ENCODE peak calls at places on chromosomes 16 and 17, in nine cellular contexts. G is fibroblast of lung; M is activated T-cell treated with anti-CD3 and anti-CD28 coated beads, Interleukin-2, amount 50 U/mL, for 4 hours; D is RCC 7860; H is effector memory CD4-positive, alpha-beta T cell; B is fibroblast of mammary gland; L is A172; P is GM23248; S is EH. F is an unnamed sample.

GRCh38 chr17:48627625-48628510 is 1.7 kb upstream of the HOXB9 start:
- DNase-seq in M (no peak), S (no peak), H (no peak), L (no peak), B (no peak), G (no peak), D (no peak), P (no peak), F (no peak)

GRCh38 chr17:50318551-50319310 is 27.2 kb upstream of the XYLT2 start:
- DNase-seq in L (no peak), G (no peak), B (no peak), P (no peak), H (no peak), M (no peak), D (no peak), S (peak), F (no peak)

GRCh38 chr16:85187447-85187846 is 75.2 kb upstream of the CIBAR2 start:
- DNase-seq in P (no peak), H (no peak), D (no peak), S (no peak), M (no peak), B (no peak), L (no peak), G (no peak), F (no peak)

GRCh38 chr16:89049484-89050118 is 44.1 kb upstream of the ACSF3 start:
- DNase-seq in D (no peak), P (no peak), G (no peak), B (peak), S (no peak), L (no peak), H (no peak), M (no peak), F (peak)

GRCh38 chr17:13212861-13213260 is 195.0 kb upstream of the ELAC2 start:
- DNase-seq in B (no peak), D (no peak), H (no peak), S (no peak), G (no peak), M (no peak), P (no peak), L (no peak), F (no peak)

GRCh38 chr17:67992541-67993152 is 3.6 kb downstream of the C17orf58 start:
- DNase-seq in L (peak), G (peak), B (peak), M (no peak), S (no peak), H (no peak), P (peak), D (no peak), F (no peak)

GRCh38 chr17:4587195-4587594 is 2.9 kb downstream of the SMTNL2 start:
- DNase-seq in D (no peak), P (no peak), S (no peak), B (no peak), M (no peak), L (no peak), H (no peak), G (no peak), F (no peak)

GRCh38 chr17:36597866-36598777 is 3.3 kb upstream of the MRM1 start:
- DNase-seq in H (no peak), M (no peak), G (no peak), S (no peak), D (no peak), L (no peak), B (no peak), P (no peak), F (no peak)

GRCh38 chr17:81650951-81651350 is 5.4 kb downstream of the PDE6G start:
- DNase-seq in H (no peak), G (no peak), S (no peak), D (no peak), M (no peak), P (no peak), B (no peak), L (no peak), F (no peak)

GRCh38 chr16:86663691-86664517 is 85.6 kb downstream of the FOXL1 start:
- DNase-seq in L (peak), B (peak), M (no peak), G (peak), D (no peak), H (no peak), S (peak), P (peak), F (no peak)

GRCh38 chr17:26818736-26819135 is 475.2 kb upstream of the WSB1 start:
- DNase-seq in S (peak), L (peak), P (no peak), B (peak), D (peak), G (peak), M (no peak), H (no peak), F (no peak)

GRCh38 chr16:89921699-89922476 is 1.3 kb upstream of the TUBB3 start:
- DNase-seq in D (peak), P (peak), L (peak), B (peak), S (peak), M (no peak), G (peak), H (no peak), F (peak)

GRCh38 chr17:49393491-49394255 is 21.0 kb downstream of the PHB1 start:
- DNase-seq in B (no peak), G (no peak), L (no peak), M (no peak), D (no peak), H (no peak), S (peak), P (no peak), F (no peak)

GRCh38 chr17:78806451-78806850 is 24.4 kb upstream of the CYTH1 start:
- DNase-seq in L (peak), H (no peak), M (peak), P (no peak), D (no peak), G (no peak), B (peak), S (no peak), F (no peak)

GRCh38 chr17:49597438-49597837 is 21.8 kb downstream of the NXPH3 start:
- DNase-seq in L (no peak), P (no peak), D (no peak), M (no peak), G (no peak), S (no peak), B (no peak), H (no peak), F (no peak)

GRCh38 chr16:83113811-83114210 is 487.0 kb downstream of the CDH13 start:
- DNase-seq in H (no peak), L (no peak), P (no peak), D (no peak), G (no peak), B (no peak), M (no peak), S (peak), F (no peak)

GRCh38 chr17:28864991-28865849 is 10.4 kb downstream of the ERAL1 start:
- DNase-seq in P (no peak), S (peak), D (no peak), B (no peak), L (no peak), H (no peak), G (no peak), M (no peak), F (no peak)

GRCh38 chr17:39716879-39717536 is 13.3 kb downstream of the MIEN1 start:
- DNase-seq in S (no peak), B (no peak), P (no peak), D (no peak), H (no peak), M (no peak), G (no peak), L (no peak), F (no peak)

GRCh38 chr17:63626551-63627228 is 4.5 kb downstream of the MAP3K3 start:
- DNase-seq in M (no peak), D (no peak), H (no peak), S (peak), L (no peak), P (peak), B (peak), G (peak), F (no peak)

GRCh38 chr16:1769402-1770300 is 1.7 kb downstream of the NME3 start:
- DNase-seq in S (no peak), M (no peak), G (no peak), H (no peak), B (no peak), L (no peak), D (no peak), P (no peak), F (no peak)

GRCh38 chr16:8675183-8676159 is 1.1 kb downstream of the ABAT start:
- DNase-seq in D (no peak), B (no peak), S (peak), H (peak), M (peak), G (no peak), L (no peak), P (peak), F (peak)

GRCh38 chr17:62666061-62666800 is 38.8 kb downstream of the MRC2 start:
- DNase-seq in M (no peak), L (no peak), P (no peak), B (no peak), D (no peak), G (no peak), H (no peak), S (no peak), F (no peak)

GRCh38 chr17:20852541-20853370 is 190.1 kb downstream of the USP22 start:
- DNase-seq in S (peak), H (no peak), B (no peak), P (peak), M (no peak), L (peak), G (peak), D (no peak), F (peak)